ENCODE peak calls at places on chromosomes 11 and 22, in four cellular contexts. One of them, this sample, is unnamed.

GRCh38 chr11:73230276-73230875 is 12.3 kb downstream of the P2RY2 start:
- DNase-seq in Peyer's patch: peak; percentile 39
- DNase-seq in AG04450: no peak
- DNase-seq in fibroblast of the aortic adventitia: no peak
- DNase-seq in this sample: no peak

GRCh38 chr11:2554338-2555240 is 109.8 kb downstream of the KCNQ1 start:
- DNase-seq in fibroblast of the aortic adventitia: no peak
- DNase-seq in Peyer's patch: peak; percentile 11
- DNase-seq in AG04450: no peak
- DNase-seq in this sample: no peak

GRCh38 chr11:15579287-15580001 is 464.7 kb downstream of the INSC start:
- DNase-seq in Peyer's patch: no peak
- DNase-seq in AG04450: no peak
- DNase-seq in fibroblast of the aortic adventitia: no peak
- DNase-seq in this sample: no peak

GRCh38 chr22:38461414-38462081 is 6.3 kb upstream of the KDELR3 start:
- DNase-seq in fibroblast of the aortic adventitia: peak; percentile 79
- DNase-seq in Peyer's patch: peak; percentile 74
- DNase-seq in AG04450: peak; percentile 52
- DNase-seq in this sample: peak; percentile 80

GRCh38 chr22:48739348-48740085 is 1088.2 kb downstream of the BRD1 start:
- DNase-seq in Peyer's patch: peak; percentile 30
- DNase-seq in fibroblast of the aortic adventitia: no peak
- DNase-seq in AG04450: no peak
- DNase-seq in this sample: no peak

GRCh38 chr11:73612601-73613137 is 14.8 kb upstream of the FAM168A start:
- DNase-seq in fibroblast of the aortic adventitia: no peak
- DNase-seq in Peyer's patch: no peak
- DNase-seq in AG04450: no peak
- DNase-seq in this sample: no peak

GRCh38 chr11:12418019-12418611 is 40.7 kb downstream of the PARVA start:
- DNase-seq in AG04450: no peak
- DNase-seq in Peyer's patch: no peak
- DNase-seq in fibroblast of the aortic adventitia: no peak
- DNase-seq in this sample: peak; percentile 84

GRCh38 chr11:3885855-3886254 is 30.4 kb downstream of the STIM1 start:
- DNase-seq in AG04450: no peak
- DNase-seq in fibroblast of the aortic adventitia: no peak
- DNase-seq in Peyer's patch: no peak
- DNase-seq in this sample: no peak

GRCh38 chr22:43236401-43237166 is 49.6 kb upstream of the TTLL12 start:
- DNase-seq in AG04450: no peak
- DNase-seq in Peyer's patch: no peak
- DNase-seq in fibroblast of the aortic adventitia: no peak
- DNase-seq in this sample: no peak

GRCh38 chr11:11380883-11381282 is 27.8 kb upstream of the CSNK2A3 start:
- DNase-seq in fibroblast of the aortic adventitia: no peak
- DNase-seq in AG04450: no peak
- DNase-seq in Peyer's patch: no peak
- DNase-seq in this sample: no peak

GRCh38 chr11:55811067-55811466 is at the start of gene OR5L1:
- DNase-seq in AG04450: no peak
- DNase-seq in fibroblast of the aortic adventitia: no peak
- DNase-seq in Peyer's patch: no peak
- DNase-seq in this sample: no peak

GRCh38 chr11:114438303-114438702 is 964 bp upstream of the REXO2 start:
- DNase-seq in Peyer's patch: no peak
- DNase-seq in fibroblast of the aortic adventitia: no peak
- DNase-seq in AG04450: no peak
- DNase-seq in this sample: no peak

GRCh38 chr11:71086687-71087258 is 165.6 kb downstream of the SHANK2 start:
- DNase-seq in AG04450: no peak
- DNase-seq in Peyer's patch: peak; percentile 61
- DNase-seq in fibroblast of the aortic adventitia: peak; percentile 16
- DNase-seq in this sample: peak; percentile 3

GRCh38 chr11:112634551-112634950 is 326.7 kb upstream of the NCAM1 start:
- DNase-seq in Peyer's patch: no peak
- DNase-seq in AG04450: no peak
- DNase-seq in fibroblast of the aortic adventitia: no peak
- DNase-seq in this sample: peak; percentile 66

GRCh38 chr11:69510471-69511357 is 29.3 kb downstream of the LINC01488 start:
- DNase-seq in AG04450: no peak
- DNase-seq in Peyer's patch: no peak
- DNase-seq in fibroblast of the aortic adventitia: peak; percentile 52
- DNase-seq in this sample: peak; percentile 46

GRCh38 chr11:134517621-134518293 is 105.7 kb upstream of the B3GAT1 start:
- DNase-seq in fibroblast of the aortic adventitia: no peak
- DNase-seq in Peyer's patch: peak; percentile 23
- DNase-seq in AG04450: no peak
- DNase-seq in this sample: no peak

GRCh38 chr11:46485852-46486443 is 94.4 kb upstream of the CHRM4 start:
- DNase-seq in AG04450: no peak
- DNase-seq in fibroblast of the aortic adventitia: no peak
- DNase-seq in Peyer's patch: no peak
- DNase-seq in this sample: no peak

GRCh38 chr11:46246514-46246913 is 30.9 kb upstream of the CREB3L1 start:
- DNase-seq in Peyer's patch: no peak
- DNase-seq in fibroblast of the aortic adventitia: peak; percentile 82
- DNase-seq in AG04450: no peak
- DNase-seq in this sample: peak; percentile 90

GRCh38 chr11:6703247-6704063 is 20.3 kb upstream of the MRPL17 start:
- DNase-seq in AG04450: no peak
- DNase-seq in fibroblast of the aortic adventitia: peak; percentile 80
- DNase-seq in Peyer's patch: no peak
- DNase-seq in this sample: peak; percentile 80

GRCh38 chr11:124761301-124762021 is 629 bp downstream of the ESAM start:
- DNase-seq in Peyer's patch: no peak
- DNase-seq in fibroblast of the aortic adventitia: no peak
- DNase-seq in AG04450: no peak
- DNase-seq in this sample: no peak

GRCh38 chr11:132028380-132029240 is 658.2 kb downstream of the NTM start:
- DNase-seq in fibroblast of the aortic adventitia: peak; percentile 73
- DNase-seq in Peyer's patch: no peak
- DNase-seq in AG04450: no peak
- DNase-seq in this sample: peak; percentile 62

GRCh38 chr22:20530368-20531153 is 23.2 kb downstream of the MED15 start:
- DNase-seq in Peyer's patch: peak; percentile 71
- DNase-seq in AG04450: no peak
- DNase-seq in fibroblast of the aortic adventitia: peak; percentile 51
- DNase-seq in this sample: peak; percentile 80

GRCh38 chr22:23068832-23069385 is 1.4 kb upstream of the GNAZ start:
- DNase-seq in fibroblast of the aortic adventitia: no peak
- DNase-seq in Peyer's patch: peak; percentile 41
- DNase-seq in AG04450: no peak
- DNase-seq in this sample: no peak

GRCh38 chr22:44246615-44247326 is 66.0 kb downstream of the SHISAL1 start:
- DNase-seq in fibroblast of the aortic adventitia: no peak
- DNase-seq in Peyer's patch: no peak
- DNase-seq in AG04450: no peak
- DNase-seq in this sample: no peak

GRCh38 chr22:19036523-19037273 is 85.5 kb downstream of the DGCR2 start:
- DNase-seq in Peyer's patch: no peak
- DNase-seq in fibroblast of the aortic adventitia: no peak
- DNase-seq in AG04450: no peak
- DNase-seq in this sample: no peak

GRCh38 chr11:120546312-120547205 is 35.0 kb downstream of the GRIK4 start:
- DNase-seq in fibroblast of the aortic adventitia: peak; percentile 88
- DNase-seq in AG04450: peak; percentile 90
- DNase-seq in Peyer's patch: no peak
- DNase-seq in this sample: peak; percentile 97

GRCh38 chr11:76654310-76654851 is 16.2 kb downstream of the LRRC32 start:
- DNase-seq in AG04450: peak; percentile 95
- DNase-seq in fibroblast of the aortic adventitia: peak; percentile 98
- DNase-seq in Peyer's patch: peak; percentile 51
- DNase-seq in this sample: peak; percentile 78

GRCh38 chr11:68216171-68216938 is 3.3 kb upstream of the KMT5B start:
- DNase-seq in AG04450: no peak
- DNase-seq in Peyer's patch: peak; percentile 77
- DNase-seq in fibroblast of the aortic adventitia: no peak
- DNase-seq in this sample: no peak

GRCh38 chr22:48494968-48495750 is 1332.5 kb downstream of the BRD1 start:
- DNase-seq in AG04450: no peak
- DNase-seq in fibroblast of the aortic adventitia: no peak
- DNase-seq in Peyer's patch: peak; percentile 35
- DNase-seq in this sample: no peak

GRCh38 chr11:115996808-115997188 is 492.6 kb upstream of the CADM1 start:
- DNase-seq in Peyer's patch: no peak
- DNase-seq in AG04450: no peak
- DNase-seq in fibroblast of the aortic adventitia: no peak
- DNase-seq in this sample: no peak

GRCh38 chr11:96035031-96035743 is 111.3 kb upstream of the MTMR2 start:
- DNase-seq in AG04450: no peak
- DNase-seq in Peyer's patch: no peak
- DNase-seq in fibroblast of the aortic adventitia: no peak
- DNase-seq in this sample: no peak

GRCh38 chr22:42978453-42979103 is 36.4 kb downstream of the PACSIN2 start:
- DNase-seq in fibroblast of the aortic adventitia: peak; percentile 96
- DNase-seq in Peyer's patch: no peak
- DNase-seq in AG04450: no peak
- DNase-seq in this sample: peak; percentile 78

GRCh38 chr11:73113426-73113825 is 28.7 kb downstream of the FCHSD2 start:
- DNase-seq in AG04450: no peak
- DNase-seq in Peyer's patch: no peak
- DNase-seq in fibroblast of the aortic adventitia: no peak
- DNase-seq in this sample: no peak

GRCh38 chr11:47447906-47448305 is 1.0 kb downstream of the RAPSN start:
- DNase-seq in Peyer's patch: no peak
- DNase-seq in AG04450: no peak
- DNase-seq in fibroblast of the aortic adventitia: no peak
- DNase-seq in this sample: no peak

DNA sequence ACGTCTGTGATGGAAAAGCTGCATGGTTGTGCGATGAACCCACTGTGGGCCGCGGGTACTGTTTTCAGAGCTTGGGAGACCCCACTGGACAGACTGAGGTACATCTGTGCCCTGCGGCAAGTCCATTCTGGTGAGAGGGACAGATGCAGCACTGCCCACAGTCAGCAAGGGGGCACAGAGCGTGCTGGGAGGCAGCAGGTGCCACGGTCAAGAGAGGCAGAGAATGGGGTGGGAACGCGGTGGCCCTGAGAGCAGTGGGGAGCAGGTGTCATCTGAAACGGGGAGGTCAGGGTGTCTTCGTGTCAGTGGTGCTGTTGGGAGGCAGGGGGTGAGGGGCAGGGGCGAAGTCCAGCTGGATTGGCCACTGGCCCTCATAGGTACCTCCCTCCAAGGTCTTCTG is 32.0 kb downstream of the TBC1D22A start:
- DNase-seq in Peyer's patch: peak; percentile 25
- DNase-seq in AG04450: no peak
- DNase-seq in fibroblast of the aortic adventitia: no peak
- DNase-seq in this sample: no peak
- TF ChIP-seq CTCF in Peyer's patch: no peak
- TF ChIP-seq CTCF in AG04450: no peak
- TF ChIP-seq CTCF in fibroblast of the aortic adventitia: no peak
- TF ChIP-seq CTCF in this sample: no peak

DNA sequence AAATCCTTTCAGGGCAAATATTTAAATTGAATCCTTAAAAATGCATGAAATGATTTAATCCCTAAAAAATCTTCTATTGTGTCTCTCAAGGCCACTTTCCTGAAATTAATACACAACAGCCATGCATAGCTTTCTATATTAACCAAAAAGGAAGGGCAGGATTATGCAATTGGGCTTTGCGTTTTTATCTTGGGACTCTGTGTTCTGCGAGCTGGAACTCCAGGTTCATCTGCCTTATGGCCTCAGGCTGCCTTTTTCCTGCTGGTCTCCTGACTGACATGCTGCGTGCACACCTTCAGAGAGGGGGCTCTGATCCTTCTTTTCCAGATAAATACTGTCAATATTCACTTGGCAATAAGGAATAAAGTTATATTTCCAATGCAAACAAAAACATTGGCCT is 141.7 kb upstream of the GRIA4 start:
- DNase-seq in AG04450: no peak
- DNase-seq in Peyer's patch: no peak
- DNase-seq in fibroblast of the aortic adventitia: no peak
- DNase-seq in this sample: no peak
- H3K4me3 ChIP-seq in AG04450: no peak overlapping the region
- H3K4me3 ChIP-seq in Peyer's patch: no peak overlapping the region
- H3K4me3 ChIP-seq in fibroblast of the aortic adventitia: no peak overlapping the region
- H3K4me3 ChIP-seq in this sample: no peak overlapping the region

GRCh38 chr11:106236295-106236694 is 158.8 kb downstream of the AASDHPPT start:
- DNase-seq in Peyer's patch: no peak
- DNase-seq in fibroblast of the aortic adventitia: no peak
- DNase-seq in AG04450: no peak
- DNase-seq in this sample: no peak

GRCh38 chr11:106234794-106235193 is 157.3 kb downstream of the AASDHPPT start:
- DNase-seq in Peyer's patch: no peak
- DNase-seq in AG04450: no peak
- DNase-seq in fibroblast of the aortic adventitia: no peak
- DNase-seq in this sample: no peak

GRCh38 chr11:106228996-106229395 is 151.5 kb downstream of the AASDHPPT start:
- DNase-seq in fibroblast of the aortic adventitia: no peak
- DNase-seq in AG04450: no peak
- DNase-seq in Peyer's patch: no peak
- DNase-seq in this sample: peak; percentile 6

GRCh38 chr11:106233191-106233590 is 155.7 kb downstream of the AASDHPPT start:
- DNase-seq in Peyer's patch: no peak
- DNase-seq in fibroblast of the aortic adventitia: no peak
- DNase-seq in AG04450: no peak
- DNase-seq in this sample: no peak

GRCh38 chr11:106231591-106231990 is 154.1 kb downstream of the AASDHPPT start:
- DNase-seq in AG04450: no peak
- DNase-seq in Peyer's patch: no peak
- DNase-seq in fibroblast of the aortic adventitia: peak; percentile 55
- DNase-seq in this sample: peak; percentile 45
- TF ChIP-seq CTCF in AG04450: peak; percentile 40
- TF ChIP-seq CTCF in Peyer's patch: no peak
- TF ChIP-seq CTCF in fibroblast of the aortic adventitia: peak; percentile 51
- TF ChIP-seq CTCF in this sample: peak; percentile 60

GRCh38 chr22:45413013-45413367 is 409 bp downstream of the SMC1B start:
- DNase-seq in Peyer's patch: no peak
- DNase-seq in fibroblast of the aortic adventitia: no peak
- DNase-seq in AG04450: no peak
- DNase-seq in this sample: no peak
- H3K4me3 ChIP-seq in Peyer's patch: peak overlapping the region; percentile 49
- H3K4me3 ChIP-seq in fibroblast of the aortic adventitia: no peak overlapping the region
- H3K4me3 ChIP-seq in AG04450: no peak overlapping the region
- H3K4me3 ChIP-seq in this sample: no peak overlapping the region

This sample was measured in AG10803.